ENCODE peak calls at places on chromosomes 13 and 19, in four cellular contexts. D, K, M and F are unnamed samples.

GRCh38 chr19:18438331-18439024 is 545 bp upstream of the ISYNA1 start:
- DNase-seq in D (no peak), K (peak), M (peak), F (peak)

GRCh38 chr19:40592170-40592569 is 9.0 kb upstream of the LTBP4 start:
- DNase-seq in D (no peak), K (peak), M (no peak), F (peak)

GRCh38 chr13:25468330-25469178 is 96.8 kb downstream of the ATP8A2 start:
- DNase-seq in D (no peak), K (peak), M (peak), F (no peak)

GRCh38 chr19:23783634-23784033 is 24.9 kb upstream of the ZNF681 start:
- DNase-seq in D (no peak), K (no peak), M (no peak), F (no peak)

GRCh38 chr19:47839913-47840312 is 18.2 kb downstream of the CRX start:
- DNase-seq in D (no peak), K (no peak), M (peak), F (no peak)

GRCh38 chr13:50379584-50379983 is 364.3 kb downstream of the KCNRG start:
- DNase-seq in D (no peak), K (no peak), M (no peak), F (no peak)

GRCh38 chr13:39035799-39036198 is 2.1 kb downstream of the PROSER1 start:
- DNase-seq in D (no peak), K (peak), M (no peak), F (no peak)

GRCh38 chr19:991174-991931 is 7.2 kb downstream of the WDR18 start:
- DNase-seq in D (no peak), K (peak), M (peak), F (no peak)

GRCh38 chr19:2123682-2124387 is 27.1 kb downstream of the IZUMO4 start:
- DNase-seq in D (no peak), K (peak), M (peak), F (no peak)

GRCh38 chr19:4744451-4745170 is 21.0 kb upstream of the DPP9 start:
- DNase-seq in D (no peak), K (peak), M (no peak), F (no peak)

GRCh38 chr19:28039677-28040381 is 1173.1 kb downstream of the UQCRFS1 start:
- DNase-seq in D (no peak), K (no peak), M (no peak), F (no peak)

DNA sequence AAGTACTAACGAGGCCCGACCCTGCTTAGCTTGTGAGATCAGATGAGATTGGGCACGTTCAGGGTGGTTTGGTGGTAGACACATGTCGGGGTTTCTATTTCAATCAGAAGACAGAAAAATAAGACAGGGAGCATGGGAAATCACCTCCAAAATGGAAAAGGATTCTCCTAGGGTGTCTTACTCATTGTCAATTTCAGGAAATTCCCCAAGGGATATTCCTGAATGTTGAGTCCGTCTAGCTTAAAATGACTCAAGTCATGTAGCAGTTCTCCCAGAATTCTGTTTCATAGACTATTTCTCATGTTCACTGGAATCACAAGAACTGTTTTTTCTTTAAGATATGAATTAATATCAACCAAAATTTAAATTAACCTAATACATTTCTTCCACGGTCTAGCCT is 380.1 kb downstream of the EFNB2 start:
- DNase-seq in D (no peak), K (no peak), M (no peak), F (no peak)
- TF ChIP-seq ETV6 in D (no peak), K (no peak), M (no peak), F (no peak)

GRCh38 chr19:13169769-13170168 is 19.6 kb downstream of the IER2 start:
- DNase-seq in D (no peak), K (no peak), M (no peak), F (no peak)
- TF ChIP-seq ETV6 in D (no peak), K (no peak), M (no peak), F (no peak)

GRCh38 chr13:21106089-21106488 is 44.7 kb upstream of the LATS2 start:
- DNase-seq in D (no peak), K (no peak), M (no peak), F (no peak)
- TF ChIP-seq ETV6 in D (no peak), K (no peak), M (no peak), F (no peak)

GRCh38 chr19:11414544-11414943 is 4.6 kb downstream of the RGL3 start:
- DNase-seq in D (no peak), K (no peak), M (no peak), F (no peak)

GRCh38 chr19:11405846-11406643 is 13.1 kb downstream of the RGL3 start:
- DNase-seq in D (no peak), K (no peak), M (peak), F (no peak)

GRCh38 chr19:11404588-11405258 is 14.4 kb downstream of the RGL3 start:
- DNase-seq in D (no peak), K (no peak), M (no peak), F (no peak)

GRCh38 chr19:11410682-11411081 is 8.4 kb downstream of the RGL3 start:
- DNase-seq in D (no peak), K (no peak), M (no peak), F (no peak)

DNA sequence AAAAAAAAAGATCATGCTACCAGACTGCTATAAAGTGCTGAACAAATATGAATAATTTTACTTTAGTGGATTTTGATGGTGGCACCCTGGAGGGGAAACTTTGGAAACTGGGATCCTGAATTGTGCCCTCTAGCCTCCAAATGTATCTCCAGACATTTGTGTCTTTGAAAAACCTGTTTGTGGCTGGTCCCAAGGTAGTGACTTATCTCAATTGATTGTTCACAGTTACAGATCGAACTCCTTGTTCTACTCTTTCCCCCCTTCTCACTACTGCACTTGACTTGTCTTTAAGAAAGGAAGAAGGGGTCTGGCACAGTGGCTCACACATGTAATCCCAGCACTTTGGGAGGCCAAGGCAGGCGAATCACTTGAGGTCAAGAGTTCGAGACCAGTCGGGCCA is 10.5 kb downstream of the RGL3 start:
- DNase-seq in D (no peak), K (no peak), M (no peak), F (no peak)
- TF ChIP-seq ETV6 in D (no peak), K (no peak), M (no peak), F (no peak)